ENCODE peak calls at places on chromosomes 3 and 15, in five cellular contexts. One of them, this sample, is unnamed.

GRCh38 chr15:90184786-90185704 is 16.1 kb upstream of the SEMA4B start:
- DNase-seq in mesenchymal stem cell: peak; percentile 46
- DNase-seq in IMR-90: no peak
- DNase-seq in H1: peak; percentile 83
- DNase-seq in H9: peak; percentile 76
- DNase-seq in this sample: peak; percentile 73

GRCh38 chr3:56620371-56620770 is 62.7 kb downstream of the TASOR start:
- DNase-seq in H9: no peak
- DNase-seq in mesenchymal stem cell: peak; percentile 50
- DNase-seq in IMR-90: peak; percentile 7
- DNase-seq in H1: no peak
- DNase-seq in this sample: no peak

GRCh38 chr3:141482250-141482937 is 4.4 kb upstream of the RASA2 start:
- DNase-seq in mesenchymal stem cell: peak; percentile 22
- DNase-seq in H9: no peak
- DNase-seq in IMR-90: peak; percentile 81
- DNase-seq in H1: no peak
- DNase-seq in this sample: peak; percentile 83

GRCh38 chr15:65373163-65373651 is 4.6 kb downstream of the IGDCC3 start:
- DNase-seq in H1: no peak
- DNase-seq in H9: peak; percentile 19
- DNase-seq in IMR-90: no peak
- DNase-seq in mesenchymal stem cell: no peak
- DNase-seq in this sample: no peak

GRCh38 chr15:75577401-75578205 is 1.5 kb downstream of the PTPN9 start:
- DNase-seq in H1: no peak
- DNase-seq in H9: no peak
- DNase-seq in IMR-90: peak; percentile 28
- DNase-seq in mesenchymal stem cell: peak; percentile 39
- DNase-seq in this sample: peak; percentile 97

GRCh38 chr3:51099794-51100542 is 285.1 kb upstream of the MANF start:
- DNase-seq in H1: peak; percentile 67
- DNase-seq in mesenchymal stem cell: peak; percentile 46
- DNase-seq in IMR-90: peak; percentile 47
- DNase-seq in H9: peak; percentile 64
- DNase-seq in this sample: peak; percentile 75

GRCh38 chr3:17307482-17307881 is 422.7 kb downstream of the PLCL2 start:
- DNase-seq in H9: no peak
- DNase-seq in IMR-90: no peak
- DNase-seq in H1: no peak
- DNase-seq in mesenchymal stem cell: no peak
- DNase-seq in this sample: no peak

GRCh38 chr3:36403661-36404060 is 23.4 kb downstream of the STAC start:
- DNase-seq in H9: no peak
- DNase-seq in IMR-90: no peak
- DNase-seq in mesenchymal stem cell: no peak
- DNase-seq in H1: no peak
- DNase-seq in this sample: no peak

GRCh38 chr3:4065080-4065479 is 238.1 kb upstream of the SETMAR start:
- DNase-seq in H1: no peak
- DNase-seq in H9: no peak
- DNase-seq in IMR-90: no peak
- DNase-seq in mesenchymal stem cell: no peak
- DNase-seq in this sample: no peak

GRCh38 chr3:188090626-188091309 is 63.2 kb upstream of the LPP start:
- DNase-seq in H1: no peak
- DNase-seq in IMR-90: no peak
- DNase-seq in H9: no peak
- DNase-seq in mesenchymal stem cell: no peak
- DNase-seq in this sample: peak; percentile 37

GRCh38 chr3:107861422-107861821 is 229.4 kb downstream of the CD47 start:
- DNase-seq in IMR-90: no peak
- DNase-seq in H1: no peak
- DNase-seq in H9: no peak
- DNase-seq in mesenchymal stem cell: no peak
- DNase-seq in this sample: peak; percentile 54

GRCh38 chr15:92164327-92165000 is 229.2 kb upstream of the ST8SIA2 start:
- DNase-seq in H9: no peak
- DNase-seq in mesenchymal stem cell: peak; percentile 0
- DNase-seq in IMR-90: peak; percentile 20
- DNase-seq in H1: no peak
- DNase-seq in this sample: no peak

GRCh38 chr3:192444096-192444790 is 283.1 kb downstream of the FGF12 start:
- DNase-seq in mesenchymal stem cell: peak; percentile 60
- DNase-seq in IMR-90: peak; percentile 53
- DNase-seq in H1: peak; percentile 88
- DNase-seq in H9: peak; percentile 73
- DNase-seq in this sample: peak; percentile 78

GRCh38 chr15:79310612-79310984 is 314 bp upstream of the TMED3 start:
- DNase-seq in H1: no peak
- DNase-seq in IMR-90: peak; percentile 21
- DNase-seq in H9: no peak
- DNase-seq in mesenchymal stem cell: no peak
- DNase-seq in this sample: peak; percentile 36

GRCh38 chr3:139578783-139579182 is 39.2 kb upstream of the RBP1 start:
- DNase-seq in mesenchymal stem cell: no peak
- DNase-seq in IMR-90: no peak
- DNase-seq in H9: no peak
- DNase-seq in H1: no peak
- DNase-seq in this sample: no peak

GRCh38 chr3:15271785-15272381 is 60.5 kb downstream of the SH3BP5 start:
- DNase-seq in IMR-90: no peak
- DNase-seq in H1: no peak
- DNase-seq in mesenchymal stem cell: no peak
- DNase-seq in H9: no peak
- DNase-seq in this sample: no peak

GRCh38 chr3:101940521-101940992 is 91.2 kb downstream of the NFKBIZ start:
- DNase-seq in IMR-90: peak; percentile 98
- DNase-seq in mesenchymal stem cell: peak; percentile 98
- DNase-seq in H1: no peak
- DNase-seq in H9: peak; percentile 38
- DNase-seq in this sample: no peak

GRCh38 chr3:150744041-150745026 is 18.6 kb downstream of the SIAH2 start:
- DNase-seq in H9: no peak
- DNase-seq in mesenchymal stem cell: no peak
- DNase-seq in H1: no peak
- DNase-seq in IMR-90: no peak
- DNase-seq in this sample: no peak

GRCh38 chr3:107943860-107944543 is 146.8 kb downstream of the CD47 start:
- DNase-seq in mesenchymal stem cell: no peak
- DNase-seq in IMR-90: peak; percentile 26
- DNase-seq in H1: no peak
- DNase-seq in H9: no peak
- DNase-seq in this sample: no peak

GRCh38 chr3:12143949-12144504 is 14.7 kb downstream of the TIMP4 start:
- DNase-seq in H1: no peak
- DNase-seq in IMR-90: peak; percentile 81
- DNase-seq in mesenchymal stem cell: peak; percentile 81
- DNase-seq in H9: no peak
- DNase-seq in this sample: no peak

GRCh38 chr3:27910456-27910855 is 188.3 kb upstream of the EOMES start:
- DNase-seq in H9: no peak
- DNase-seq in IMR-90: no peak
- DNase-seq in mesenchymal stem cell: no peak
- DNase-seq in H1: no peak
- DNase-seq in this sample: no peak

GRCh38 chr3:124759666-124760401 is 29.6 kb downstream of the UMPS start:
- DNase-seq in H1: no peak
- DNase-seq in H9: no peak
- DNase-seq in IMR-90: peak; percentile 22
- DNase-seq in mesenchymal stem cell: no peak
- DNase-seq in this sample: no peak

GRCh38 chr15:81006124-81006523 is 5.4 kb downstream of the TLNRD1 start:
- DNase-seq in mesenchymal stem cell: no peak
- DNase-seq in IMR-90: no peak
- DNase-seq in H1: no peak
- DNase-seq in H9: no peak
- DNase-seq in this sample: no peak

GRCh38 chr15:68674975-68675374 is 96.2 kb downstream of the CORO2B start:
- DNase-seq in H1: no peak
- DNase-seq in H9: no peak
- DNase-seq in mesenchymal stem cell: peak; percentile 19
- DNase-seq in IMR-90: peak; percentile 26
- DNase-seq in this sample: peak; percentile 29

DNA sequence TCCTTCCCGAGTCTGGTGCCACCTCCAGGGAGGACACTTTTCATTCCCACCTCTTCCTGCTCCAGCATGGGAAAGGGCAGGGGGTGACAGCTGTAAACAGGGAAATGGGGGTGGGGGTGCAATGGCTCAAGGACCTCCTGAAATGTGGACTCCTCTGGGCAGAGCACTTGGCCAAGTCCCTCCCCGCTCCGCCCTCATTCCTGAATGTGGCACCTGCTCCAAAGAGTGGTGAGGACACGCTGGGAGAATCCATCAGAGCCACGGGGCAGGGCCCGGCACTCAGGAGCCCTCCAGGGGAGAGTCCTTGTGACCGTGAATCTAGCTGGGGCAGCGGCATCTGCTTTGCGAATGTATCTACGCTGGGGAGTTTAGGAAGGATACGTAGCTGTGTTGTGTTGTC is 11.1 kb upstream of the LINGO1 start:
- DNase-seq in mesenchymal stem cell: no peak
- DNase-seq in IMR-90: no peak
- DNase-seq in H9: no peak
- DNase-seq in H1: no peak
- DNase-seq in this sample: no peak
- H4K91ac ChIP-seq in mesenchymal stem cell: no peak overlapping the region
- H4K91ac ChIP-seq in IMR-90: no peak overlapping the region
- H4K91ac ChIP-seq in H9: no peak overlapping the region
- H4K91ac ChIP-seq in H1: peak overlapping the region; percentile 3
- H4K91ac ChIP-seq in this sample: no peak overlapping the region

GRCh38 chr3:38453914-38454178 is 156 bp downstream of the ACVR2B start:
- DNase-seq in H9: no peak
- DNase-seq in IMR-90: no peak
- DNase-seq in H1: no peak
- DNase-seq in mesenchymal stem cell: no peak
- DNase-seq in this sample: no peak

GRCh38 chr3:38454884-38455638 is 1.4 kb downstream of the ACVR2B start:
- DNase-seq in mesenchymal stem cell: peak; percentile 49
- DNase-seq in H1: peak; percentile 92
- DNase-seq in IMR-90: peak; percentile 27
- DNase-seq in H9: peak; percentile 89
- DNase-seq in this sample: peak; percentile 42

GRCh38 chr3:38453075-38453913 is at the start of gene ACVR2B:
- DNase-seq in mesenchymal stem cell: peak; percentile 75
- DNase-seq in H1: peak; percentile 85
- DNase-seq in H9: peak; percentile 94
- DNase-seq in IMR-90: peak; percentile 56
- DNase-seq in this sample: peak; percentile 83

GRCh38 chr3:38455639-38456430 is 2.1 kb downstream of the ACVR2B start:
- DNase-seq in mesenchymal stem cell: peak; percentile 60
- DNase-seq in H1: no peak
- DNase-seq in H9: no peak
- DNase-seq in IMR-90: peak; percentile 29
- DNase-seq in this sample: peak; percentile 1

DNA sequence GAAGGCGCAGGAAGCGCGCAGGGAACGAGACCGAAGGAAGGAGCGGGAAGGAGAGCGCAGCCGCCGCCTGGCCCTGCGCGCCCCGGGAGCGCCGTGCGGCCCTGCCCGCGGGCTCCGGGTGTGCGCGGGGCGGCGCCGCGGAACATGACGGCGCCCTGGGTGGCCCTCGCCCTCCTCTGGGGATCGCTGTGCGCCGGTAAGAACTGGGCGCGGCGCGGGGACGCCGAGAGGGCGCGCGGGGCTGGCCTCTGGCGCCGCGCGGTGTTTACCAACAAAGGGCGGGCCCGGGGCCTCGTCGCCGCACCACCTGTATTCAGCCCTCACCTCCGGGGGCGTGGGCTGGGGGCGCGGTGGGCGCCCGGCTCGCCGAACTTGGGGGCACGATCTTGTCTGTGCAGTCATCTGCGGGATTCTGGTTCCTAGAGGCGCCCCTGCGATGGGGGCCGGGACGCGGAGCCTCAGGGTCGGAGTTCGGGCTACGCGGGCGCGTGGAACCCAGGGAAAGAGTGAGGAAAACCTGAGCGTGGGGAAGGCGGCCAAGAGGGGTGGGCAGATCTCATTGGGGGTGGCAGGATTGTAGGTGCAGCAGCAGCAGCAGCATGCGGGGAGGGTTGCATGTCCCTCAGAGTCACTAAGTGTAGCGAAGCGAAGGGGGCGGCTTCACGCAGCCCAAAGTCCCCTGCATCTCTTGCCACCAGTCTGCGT is 641 bp downstream of the ACVR2B start:
- DNase-seq in H9: no peak
- DNase-seq in IMR-90: peak; percentile 13
- DNase-seq in H1: peak; percentile 67
- DNase-seq in mesenchymal stem cell: peak; percentile 26
- DNase-seq in this sample: peak; percentile 14
- H4K91ac ChIP-seq in H9: peak overlapping the region; percentile 73
- H4K91ac ChIP-seq in IMR-90: peak overlapping the region; percentile 84
- H4K91ac ChIP-seq in H1: peak overlapping the region; percentile 97
- H4K91ac ChIP-seq in mesenchymal stem cell: peak overlapping the region; percentile 98
- H4K91ac ChIP-seq in this sample: peak overlapping the region; percentile 98

DNA sequence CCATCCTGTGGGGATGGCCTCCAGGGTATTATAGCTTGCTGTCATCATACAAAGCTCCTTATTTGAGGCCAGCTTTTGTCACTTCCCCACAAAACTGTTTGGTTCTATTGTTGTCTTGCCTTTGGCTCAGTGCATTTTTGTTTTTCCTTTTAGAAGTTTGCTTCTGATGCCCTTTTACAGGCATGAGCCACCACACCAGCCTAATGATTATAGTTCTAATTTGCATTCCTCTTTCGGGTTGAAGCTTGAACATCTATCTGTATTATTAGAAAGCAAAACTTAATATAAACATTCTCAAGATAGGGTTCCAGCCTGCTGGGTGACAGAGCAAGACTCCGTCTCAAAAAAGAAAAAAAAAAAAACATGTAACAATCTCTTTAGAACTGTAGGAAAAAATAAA is 39.8 kb downstream of the SMARCC1 start:
- DNase-seq in H9: no peak
- DNase-seq in IMR-90: no peak
- DNase-seq in H1: no peak
- DNase-seq in mesenchymal stem cell: no peak
- DNase-seq in this sample: no peak
- H4K91ac ChIP-seq in H9: no peak overlapping the region
- H4K91ac ChIP-seq in IMR-90: no peak overlapping the region
- H4K91ac ChIP-seq in H1: no peak overlapping the region
- H4K91ac ChIP-seq in mesenchymal stem cell: no peak overlapping the region
- H4K91ac ChIP-seq in this sample: no peak overlapping the region

GRCh38 chr15:88288661-88289060 is 32.1 kb upstream of the NTRK3 start:
- DNase-seq in H1: no peak
- DNase-seq in H9: no peak
- DNase-seq in mesenchymal stem cell: no peak
- DNase-seq in IMR-90: no peak
- DNase-seq in this sample: no peak

GRCh38 chr15:88284441-88285106 is 28.0 kb upstream of the NTRK3 start:
- DNase-seq in IMR-90: no peak
- DNase-seq in H1: no peak
- DNase-seq in H9: no peak
- DNase-seq in mesenchymal stem cell: no peak
- DNase-seq in this sample: no peak

DNA sequence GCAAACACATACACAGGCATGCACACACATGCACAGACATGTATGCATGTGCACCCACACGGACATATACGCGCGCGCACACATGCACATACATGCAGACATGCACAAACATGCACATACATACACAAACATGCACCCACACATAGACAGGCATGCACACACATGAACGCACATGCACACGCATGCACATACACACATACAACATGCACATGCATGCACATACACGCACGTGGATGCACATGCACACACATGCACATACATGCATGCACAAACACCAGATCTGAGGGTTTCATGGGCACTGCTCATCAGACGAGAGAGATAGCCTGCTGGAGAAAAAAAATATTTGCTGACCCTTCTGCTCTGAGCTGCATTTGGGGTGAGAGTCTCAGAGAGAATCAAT is 31.7 kb upstream of the NTRK3 start:
- DNase-seq in mesenchymal stem cell: no peak
- DNase-seq in H1: no peak
- DNase-seq in IMR-90: no peak
- DNase-seq in H9: no peak
- DNase-seq in this sample: no peak
- H4K91ac ChIP-seq in mesenchymal stem cell: peak overlapping the region; percentile 31
- H4K91ac ChIP-seq in H1: no peak overlapping the region
- H4K91ac ChIP-seq in IMR-90: no peak overlapping the region
- H4K91ac ChIP-seq in H9: no peak overlapping the region
- H4K91ac ChIP-seq in this sample: no peak overlapping the region

This sample was measured in trophoblast cell.